ENCODE peak calls at places on chromosomes 3 and 15, in four cellular contexts. One of them, this sample, is unnamed.

GRCh38 chr3:79515072-79515471 is 252.7 kb downstream of the ROBO1 start:
- DNase-seq in A549: no peak
- DNase-seq in GM12878: no peak
- DNase-seq in K562: no peak
- DNase-seq in this sample: no peak

GRCh38 chr3:54556630-54557029 is 371.2 kb downstream of the LRTM1 start:
- DNase-seq in A549: no peak
- DNase-seq in GM12878: no peak
- DNase-seq in K562: no peak
- DNase-seq in this sample: no peak

GRCh38 chr15:51830279-51830806 is 890 bp downstream of the TMOD3 start:
- DNase-seq in A549: no peak
- DNase-seq in GM12878: no peak
- DNase-seq in K562: no peak
- DNase-seq in this sample: peak; percentile 51

GRCh38 chr3:16647668-16648067 is 42.4 kb upstream of the DAZL start:
- DNase-seq in A549: no peak
- DNase-seq in GM12878: no peak
- DNase-seq in K562: no peak
- DNase-seq in this sample: no peak

GRCh38 chr3:111763968-111764367 is 95.1 kb upstream of the PHLDB2 start:
- DNase-seq in A549: no peak
- DNase-seq in GM12878: no peak
- DNase-seq in K562: no peak
- DNase-seq in this sample: peak; percentile 82

GRCh38 chr15:56353119-56353518 is 12.1 kb upstream of the TEX9 start:
- DNase-seq in A549: no peak
- DNase-seq in GM12878: no peak
- DNase-seq in K562: no peak
- DNase-seq in this sample: no peak

GRCh38 chr3:72523409-72524172 is 324.7 kb downstream of the SHQ1 start:
- DNase-seq in A549: no peak
- DNase-seq in GM12878: peak; percentile 74
- DNase-seq in K562: peak; percentile 22
- DNase-seq in this sample: no peak

GRCh38 chr3:170999737-171000242 is 26.7 kb downstream of the SLC2A2 start:
- DNase-seq in A549: peak; percentile 45
- DNase-seq in GM12878: no peak
- DNase-seq in K562: peak; percentile 26
- DNase-seq in this sample: peak; percentile 93

GRCh38 chr3:72379500-72380187 is 468.6 kb downstream of the SHQ1 start:
- DNase-seq in A549: no peak
- DNase-seq in GM12878: no peak
- DNase-seq in K562: no peak
- DNase-seq in this sample: no peak

GRCh38 chr3:12656193-12656592 is 7.7 kb downstream of the RAF1 start:
- DNase-seq in A549: no peak
- DNase-seq in GM12878: no peak
- DNase-seq in K562: no peak
- DNase-seq in this sample: no peak

DNA sequence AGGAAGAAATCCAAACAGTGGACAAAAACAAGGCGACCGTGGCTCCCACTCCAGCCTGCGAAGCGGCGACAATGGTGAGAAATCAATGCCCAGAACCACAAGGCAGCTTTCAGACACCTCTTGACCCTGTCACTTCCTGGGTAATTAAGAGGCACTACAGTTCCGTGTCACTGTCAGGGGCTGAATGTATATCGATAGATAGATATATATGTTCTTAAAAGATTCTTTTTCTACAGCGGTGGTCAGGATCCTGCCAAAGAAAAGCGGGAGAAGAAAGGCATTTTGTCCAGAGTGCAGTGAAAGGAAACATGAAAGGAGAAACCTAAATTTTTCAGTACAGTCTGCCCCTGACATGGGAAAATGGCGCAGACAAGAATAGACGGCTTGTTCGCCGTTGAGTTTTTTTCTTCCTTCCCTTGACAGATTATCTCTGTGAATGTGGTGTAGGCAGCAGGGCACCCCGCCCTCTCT is 56.2 kb upstream of the HES1 start:
- DNase-seq in A549: no peak
- DNase-seq in GM12878: no peak
- DNase-seq in K562: peak; percentile 53
- DNase-seq in this sample: no peak
- TF ChIP-seq USF2 in A549: no peak
- TF ChIP-seq USF2 in GM12878: no peak
- TF ChIP-seq USF2 in K562: no peak
- TF ChIP-seq USF2 in this sample: no peak

GRCh38 chr15:66598095-66598815 is 32.5 kb upstream of the LCTL start:
- DNase-seq in A549: no peak
- DNase-seq in GM12878: no peak
- DNase-seq in K562: no peak
- DNase-seq in this sample: no peak

GRCh38 chr15:66594836-66595235 is 29.0 kb upstream of the LCTL start:
- DNase-seq in A549: no peak
- DNase-seq in GM12878: no peak
- DNase-seq in K562: no peak
- DNase-seq in this sample: no peak

GRCh38 chr15:66595332-66595731 is 29.5 kb upstream of the LCTL start:
- DNase-seq in A549: no peak
- DNase-seq in GM12878: no peak
- DNase-seq in K562: no peak
- DNase-seq in this sample: no peak

GRCh38 chr15:66594344-66594743 is 28.5 kb upstream of the LCTL start:
- DNase-seq in A549: no peak
- DNase-seq in GM12878: no peak
- DNase-seq in K562: no peak
- DNase-seq in this sample: no peak

GRCh38 chr15:66595937-66596545 is 30.2 kb upstream of the LCTL start:
- DNase-seq in A549: no peak
- DNase-seq in GM12878: no peak
- DNase-seq in K562: no peak
- DNase-seq in this sample: peak; percentile 54
- H3K4me2 ChIP-seq in A549: peak overlapping the region; percentile 1
- H3K4me2 ChIP-seq in GM12878: no peak overlapping the region
- H3K4me2 ChIP-seq in K562: no peak overlapping the region
- H3K4me2 ChIP-seq in this sample: no peak overlapping the region

GRCh38 chr3:194323785-194324735 is 27.1 kb downstream of the CPN2 start:
- DNase-seq in A549: peak; percentile 91
- DNase-seq in GM12878: no peak
- DNase-seq in K562: peak; percentile 90
- DNase-seq in this sample: peak; percentile 48
- TF ChIP-seq ELK1 in A549: no peak
- TF ChIP-seq ELK1 in GM12878: peak; percentile 93
- TF ChIP-seq ELK1 in K562: no peak
- TF ChIP-seq ELK1 in this sample: no peak

GRCh38 chr15:33746203-33746602 is 222.1 kb upstream of the CHRM5 start:
- DNase-seq in A549: no peak
- DNase-seq in GM12878: no peak
- DNase-seq in K562: no peak
- DNase-seq in this sample: no peak
- TF ChIP-seq USF2 in A549: no peak
- TF ChIP-seq USF2 in GM12878: no peak
- TF ChIP-seq USF2 in K562: no peak
- TF ChIP-seq USF2 in this sample: no peak

GRCh38 chr15:80153900-80154299 is 1.1 kb downstream of the FAH start:
- DNase-seq in A549: no peak
- DNase-seq in GM12878: no peak
- DNase-seq in K562: peak; percentile 56
- DNase-seq in this sample: peak; percentile 13
- H3K4me2 ChIP-seq in A549: peak overlapping the region; percentile 76
- H3K4me2 ChIP-seq in GM12878: peak overlapping the region; percentile 93
- H3K4me2 ChIP-seq in K562: peak overlapping the region; percentile 79
- H3K4me2 ChIP-seq in this sample: peak overlapping the region; percentile 82

GRCh38 chr3:140205598-140205997 is 270.6 kb downstream of the CLSTN2 start:
- DNase-seq in A549: no peak
- DNase-seq in GM12878: no peak
- DNase-seq in K562: no peak
- DNase-seq in this sample: no peak

GRCh38 chr3:140207541-140207940 is 272.6 kb downstream of the CLSTN2 start:
- DNase-seq in A549: no peak
- DNase-seq in GM12878: no peak
- DNase-seq in K562: no peak
- DNase-seq in this sample: no peak

GRCh38 chr3:140203510-140203909 is 268.5 kb downstream of the CLSTN2 start:
- DNase-seq in A549: no peak
- DNase-seq in GM12878: no peak
- DNase-seq in K562: no peak
- DNase-seq in this sample: no peak

GRCh38 chr3:140204271-140204984 is 269.4 kb downstream of the CLSTN2 start:
- DNase-seq in A549: no peak
- DNase-seq in GM12878: no peak
- DNase-seq in K562: no peak
- DNase-seq in this sample: no peak

GRCh38 chr3:140206196-140207040 is 271.4 kb downstream of the CLSTN2 start:
- DNase-seq in A549: peak; percentile 4
- DNase-seq in GM12878: no peak
- DNase-seq in K562: peak; percentile 9
- DNase-seq in this sample: peak; percentile 18
- TF ChIP-seq ELK1 in A549: no peak
- TF ChIP-seq ELK1 in GM12878: no peak
- TF ChIP-seq ELK1 in K562: no peak
- TF ChIP-seq ELK1 in this sample: no peak

DNA sequence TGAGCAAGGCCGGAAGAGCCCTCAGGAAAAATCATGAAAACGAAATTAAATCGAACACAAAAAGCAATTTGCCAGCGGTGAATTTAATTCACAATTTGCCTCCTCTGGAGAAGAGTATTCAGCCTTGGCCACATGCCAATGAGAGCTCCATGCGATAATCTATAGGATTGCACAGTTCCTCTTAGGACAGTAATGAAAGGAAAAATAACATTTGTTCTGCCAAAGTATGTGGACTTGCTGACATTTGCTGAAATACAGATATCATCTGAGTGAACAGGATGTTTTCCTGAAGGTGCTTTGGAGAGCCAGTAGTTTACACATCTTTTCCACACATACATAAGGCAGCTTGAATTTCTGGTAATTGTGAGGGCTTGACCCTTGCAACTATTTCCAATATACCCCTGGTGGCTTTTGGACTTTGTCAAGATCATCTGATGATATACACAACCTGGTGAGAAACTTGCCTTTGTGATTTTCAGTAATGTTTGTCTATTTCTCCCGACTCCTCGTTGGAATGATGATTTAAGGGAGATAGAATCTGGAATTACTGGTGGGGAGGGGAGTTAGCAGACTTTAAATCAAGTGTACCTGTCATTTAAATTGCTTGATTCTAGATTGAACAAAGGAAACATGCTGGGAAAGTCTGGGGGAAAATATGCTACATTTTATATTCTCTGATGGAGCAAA is 188.7 kb upstream of the PDZRN3 start:
- DNase-seq in A549: no peak
- DNase-seq in GM12878: no peak
- DNase-seq in K562: no peak
- DNase-seq in this sample: no peak
- TF ChIP-seq USF2 in A549: no peak
- TF ChIP-seq USF2 in GM12878: no peak
- TF ChIP-seq USF2 in K562: no peak
- TF ChIP-seq USF2 in this sample: no peak

GRCh38 chr3:28973621-28974020 is 307.2 kb upstream of the RBMS3 start:
- DNase-seq in A549: no peak
- DNase-seq in GM12878: no peak
- DNase-seq in K562: no peak
- DNase-seq in this sample: no peak
- H3K4me2 ChIP-seq in A549: no peak overlapping the region
- H3K4me2 ChIP-seq in GM12878: no peak overlapping the region
- H3K4me2 ChIP-seq in K562: no peak overlapping the region
- H3K4me2 ChIP-seq in this sample: no peak overlapping the region

GRCh38 chr3:161171639-161172552 is 49.2 kb upstream of the NMD3 start:
- DNase-seq in A549: peak; percentile 1
- DNase-seq in GM12878: no peak
- DNase-seq in K562: no peak
- DNase-seq in this sample: no peak
- TF ChIP-seq ELK1 in A549: no peak
- TF ChIP-seq ELK1 in GM12878: no peak
- TF ChIP-seq ELK1 in K562: no peak
- TF ChIP-seq ELK1 in this sample: no peak

GRCh38 chr15:97684249-97684648 is 276.3 kb upstream of the ARRDC4 start:
- DNase-seq in A549: no peak
- DNase-seq in GM12878: no peak
- DNase-seq in K562: no peak
- DNase-seq in this sample: no peak
- TF ChIP-seq USF2 in A549: no peak
- TF ChIP-seq USF2 in GM12878: no peak
- TF ChIP-seq USF2 in K562: no peak
- TF ChIP-seq USF2 in this sample: no peak

This sample was measured in IMR-90.